ENCODE peak calls at places on chromosome 21, in four cellular contexts. V, I, K and Y are unnamed samples.
A peak's percentile ranks its signal among the peaks of the same experiment; 100 is the strongest.

GRCh38 chr21:43658769-43659135 is 536 bp downstream of the HSF2BP start:
- DNase-seq in V (no peak), I (peak; percentile 35), K (no peak), Y (no peak)

GRCh38 chr21:46294647-46295176 is 8.6 kb downstream of the YBEY start:
- DNase-seq in V (peak; percentile 58), I (no peak), K (peak; percentile 37), Y (no peak)

GRCh38 chr21:46599251-46599572 is 5.7 kb downstream of the S100B start:
- DNase-seq in V (peak; percentile 45), I (peak; percentile 68), K (peak; percentile 81), Y (no peak)

GRCh38 chr21:19683492-19683891 is 1279.9 kb upstream of the TMPRSS15 start:
- DNase-seq in V (no peak), I (no peak), K (no peak), Y (no peak)

GRCh38 chr21:39525601-39526000 is 73.8 kb downstream of the SH3BGR start:
- DNase-seq in V (no peak), I (no peak), K (no peak), Y (no peak)

GRCh38 chr21:17371470-17371869 is 141.4 kb upstream of the CXADR start:
- DNase-seq in V (no peak), I (no peak), K (peak; percentile 55), Y (no peak)

GRCh38 chr21:44932366-44933181 is 7.3 kb upstream of the SLX9 start:
- DNase-seq in V (no peak), I (no peak), K (no peak), Y (no peak)

GRCh38 chr21:29095203-29095602 is 21.8 kb upstream of the CCT8 start:
- DNase-seq in V (no peak), I (no peak), K (no peak), Y (no peak)

GRCh38 chr21:29257701-29258100 is 41.0 kb upstream of the BACH1 start:
- DNase-seq in V (no peak), I (no peak), K (no peak), Y (no peak)

DNA sequence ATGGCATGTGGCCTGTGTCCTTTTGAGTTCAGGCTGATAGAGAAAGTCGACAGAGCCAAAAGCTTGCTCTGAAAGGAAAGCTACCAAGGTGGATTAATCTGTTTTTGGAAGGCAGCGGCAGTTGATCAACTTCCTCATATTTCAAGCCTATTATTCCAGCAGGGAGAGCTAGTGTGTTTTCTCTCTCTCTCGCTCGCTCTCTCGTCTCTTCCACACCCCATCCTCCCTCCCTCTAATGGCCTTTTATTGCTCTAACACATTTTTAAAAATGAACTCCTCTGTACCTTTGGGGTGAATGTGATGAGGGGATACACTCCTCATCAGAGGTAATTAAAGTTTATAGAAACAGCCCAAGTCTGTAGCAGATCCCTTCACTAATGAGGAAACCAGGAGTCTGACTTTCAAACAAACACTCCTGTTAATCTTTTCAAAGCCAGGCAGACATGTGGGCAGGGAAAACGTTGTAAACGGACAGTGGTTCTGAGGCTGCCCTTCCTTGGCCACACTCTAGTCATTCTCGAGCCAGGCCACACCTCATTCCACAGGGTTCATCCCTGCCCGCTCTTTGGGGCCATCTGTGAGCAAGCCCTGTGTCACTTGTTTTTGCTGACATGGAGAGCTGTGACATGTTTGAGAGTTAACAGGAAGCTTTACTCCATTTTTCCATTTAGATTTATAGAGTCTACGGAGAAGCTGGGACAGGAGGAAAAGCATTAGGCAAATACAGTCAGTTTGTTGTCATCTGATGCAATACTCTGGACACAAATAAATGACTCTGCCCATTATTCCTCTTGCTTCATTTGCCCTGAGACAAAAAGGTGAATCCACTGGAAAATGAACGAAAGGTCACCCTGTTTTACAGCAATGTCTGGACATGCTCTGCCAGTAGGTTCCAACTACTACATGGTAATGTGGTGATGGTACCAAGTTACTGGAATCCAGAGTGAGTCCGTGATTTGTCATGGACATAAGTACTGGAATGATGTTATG is 126.7 kb downstream of the CLIC6 start:
- DNase-seq in V (no peak), I (no peak), K (peak; percentile 77), Y (peak; percentile 53)
- TF ChIP-seq CTCF in V (peak; percentile 28), I (peak; percentile 10), K (peak; percentile 17), Y (no peak)

GRCh38 chr21:26116456-26117011 is 54.0 kb downstream of the APP start:
- DNase-seq in V (no peak), I (no peak), K (peak; percentile 57), Y (no peak)
- H3K27ac ChIP-seq in V (peak overlapping the region; percentile 80), I (no peak overlapping the region), K (peak overlapping the region; percentile 23), Y (no peak overlapping the region)

GRCh38 chr21:41579692-41580091 is 71.7 kb upstream of the TMPRSS2 start:
- DNase-seq in V (no peak), I (no peak), K (no peak), Y (no peak)
- TF ChIP-seq CTCF in V (no peak), I (no peak), K (no peak), Y (no peak)

GRCh38 chr21:37389456-37389855 is 22.9 kb downstream of the DYRK1A start:
- DNase-seq in V (no peak), I (no peak), K (no peak), Y (no peak)
- H3K27ac ChIP-seq in V (no peak overlapping the region), I (no peak overlapping the region), K (no peak overlapping the region), Y (no peak overlapping the region)

GRCh38 chr21:18382141-18382540 is 21.4 kb downstream of the TMPRSS15 start:
- DNase-seq in V (no peak), I (no peak), K (no peak), Y (no peak)

GRCh38 chr21:18387994-18388393 is 15.6 kb downstream of the TMPRSS15 start:
- DNase-seq in V (no peak), I (no peak), K (no peak), Y (peak; percentile 2)

DNA sequence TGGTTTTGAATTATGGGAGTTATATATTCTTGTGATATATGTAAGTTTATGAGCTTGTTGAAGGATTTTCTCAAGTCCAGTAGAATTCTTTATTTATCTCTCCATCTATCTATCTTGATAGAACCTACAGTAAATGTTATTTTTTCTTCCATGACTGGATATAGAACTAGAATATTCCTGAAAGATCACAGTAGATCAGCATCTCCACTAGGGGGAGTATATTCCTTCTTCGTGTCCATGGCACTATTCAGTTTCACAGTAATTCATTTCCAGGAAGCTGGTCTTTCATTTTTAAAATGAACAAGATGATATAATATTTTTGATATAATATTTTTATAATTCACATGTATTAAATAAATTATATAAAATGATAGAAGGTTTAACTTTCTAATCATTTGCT is 18.8 kb downstream of the TMPRSS15 start:
- DNase-seq in V (no peak), I (no peak), K (no peak), Y (peak; percentile 13)
- TF ChIP-seq CTCF in V (peak; percentile 51), I (peak; percentile 33), K (peak; percentile 27), Y (peak; percentile 44)

DNA sequence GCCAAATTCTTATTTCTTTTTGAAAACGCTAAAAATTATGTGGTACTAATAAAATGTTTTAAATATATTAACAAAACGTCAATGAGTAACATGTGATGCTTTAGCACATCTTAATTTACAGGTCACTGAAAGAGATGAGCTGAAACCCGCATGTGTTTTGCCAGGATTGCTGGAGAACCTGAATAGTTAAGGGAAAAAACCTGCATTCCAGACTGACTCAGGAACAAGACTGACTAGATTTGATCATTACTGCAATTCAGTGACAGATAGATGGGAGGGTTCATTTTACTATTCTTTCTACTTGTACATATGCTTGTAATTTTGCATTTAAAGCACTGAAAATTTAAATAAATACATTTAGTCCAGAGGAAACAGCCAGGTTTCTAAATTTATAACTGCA is 71.8 kb downstream of the APP start:
- DNase-seq in V (no peak), I (no peak), K (peak; percentile 28), Y (peak; percentile 74)
- H3K27ac ChIP-seq in V (no peak overlapping the region), I (no peak overlapping the region), K (no peak overlapping the region), Y (no peak overlapping the region)